ENCODE peak calls at places on chromosome 1, in seven cellular contexts. One of them, this sample, is unnamed.
A peak's percentile ranks its signal among the peaks of the same experiment; 100 is the strongest.

GRCh38 chr1:60972841-60973364 is 109.5 kb upstream of the NFIA start:
- DNase-seq in right atrium auricular region: no peak
- DNase-seq in HL-60: no peak
- DNase-seq in left ventricle myocardium inferior: no peak
- DNase-seq in progenitor cell of endocrine pancreas: no peak
- DNase-seq in MM.1S: no peak
- DNase-seq in AG04450: peak; percentile 32
- DNase-seq in this sample: no peak

GRCh38 chr1:204670152-204670927 is 15.2 kb downstream of the LRRN2 start:
- DNase-seq in right atrium auricular region: no peak
- DNase-seq in HL-60: no peak
- DNase-seq in left ventricle myocardium inferior: no peak
- DNase-seq in progenitor cell of endocrine pancreas: no peak
- DNase-seq in MM.1S: no peak
- DNase-seq in AG04450: no peak
- DNase-seq in this sample: no peak

GRCh38 chr1:200975458-200975857 is 48.1 kb downstream of the KIF21B start:
- DNase-seq in right atrium auricular region: no peak
- DNase-seq in HL-60: no peak
- DNase-seq in left ventricle myocardium inferior: no peak
- DNase-seq in progenitor cell of endocrine pancreas: no peak
- DNase-seq in MM.1S: no peak
- DNase-seq in AG04450: no peak
- DNase-seq in this sample: no peak

GRCh38 chr1:91712981-91713841 is 172.7 kb downstream of the TGFBR3 start:
- DNase-seq in right atrium auricular region: peak; percentile 88
- DNase-seq in HL-60: no peak
- DNase-seq in left ventricle myocardium inferior: peak; percentile 69
- DNase-seq in progenitor cell of endocrine pancreas: no peak
- DNase-seq in MM.1S: no peak
- DNase-seq in AG04450: no peak
- DNase-seq in this sample: peak; percentile 39

GRCh38 chr1:193265716-193266115 is 79.3 kb upstream of the B3GALT2 start:
- DNase-seq in right atrium auricular region: no peak
- DNase-seq in HL-60: no peak
- DNase-seq in left ventricle myocardium inferior: no peak
- DNase-seq in progenitor cell of endocrine pancreas: no peak
- DNase-seq in MM.1S: peak; percentile 23
- DNase-seq in AG04450: no peak
- DNase-seq in this sample: no peak

GRCh38 chr1:44521378-44522080 is 116.5 kb downstream of the RNF220 start:
- DNase-seq in right atrium auricular region: no peak
- DNase-seq in HL-60: no peak
- DNase-seq in left ventricle myocardium inferior: no peak
- DNase-seq in progenitor cell of endocrine pancreas: no peak
- DNase-seq in MM.1S: no peak
- DNase-seq in AG04450: no peak
- DNase-seq in this sample: no peak

GRCh38 chr1:31760422-31760900 is 3.7 kb downstream of the ADGRB2 start:
- DNase-seq in right atrium auricular region: no peak
- DNase-seq in HL-60: no peak
- DNase-seq in left ventricle myocardium inferior: no peak
- DNase-seq in progenitor cell of endocrine pancreas: no peak
- DNase-seq in MM.1S: no peak
- DNase-seq in AG04450: no peak
- DNase-seq in this sample: no peak

GRCh38 chr1:39205102-39205780 is 746 bp downstream of the MACF1 start:
- DNase-seq in right atrium auricular region: peak; percentile 68
- DNase-seq in HL-60: peak; percentile 60
- DNase-seq in left ventricle myocardium inferior: peak; percentile 37
- DNase-seq in progenitor cell of endocrine pancreas: no peak
- DNase-seq in MM.1S: peak; percentile 83
- DNase-seq in AG04450: no peak
- DNase-seq in this sample: peak; percentile 40

GRCh38 chr1:17239420-17239819 is 9.5 kb upstream of the PADI3 start:
- DNase-seq in right atrium auricular region: no peak
- DNase-seq in HL-60: peak; percentile 77
- DNase-seq in left ventricle myocardium inferior: no peak
- DNase-seq in progenitor cell of endocrine pancreas: peak; percentile 27
- DNase-seq in MM.1S: peak; percentile 46
- DNase-seq in AG04450: peak; percentile 90
- DNase-seq in this sample: peak; percentile 58

GRCh38 chr1:156748670-156749428 is 2.6 kb downstream of the HDGF start:
- DNase-seq in right atrium auricular region: peak; percentile 83
- DNase-seq in HL-60: peak; percentile 85
- DNase-seq in left ventricle myocardium inferior: peak; percentile 55
- DNase-seq in progenitor cell of endocrine pancreas: no peak
- DNase-seq in MM.1S: no peak
- DNase-seq in AG04450: no peak
- DNase-seq in this sample: no peak

GRCh38 chr1:33876970-33877680 is 13.2 kb downstream of the HMGB4 start:
- DNase-seq in right atrium auricular region: peak; percentile 68
- DNase-seq in HL-60: no peak
- DNase-seq in left ventricle myocardium inferior: peak; percentile 28
- DNase-seq in progenitor cell of endocrine pancreas: no peak
- DNase-seq in MM.1S: no peak
- DNase-seq in AG04450: peak; percentile 68
- DNase-seq in this sample: no peak

GRCh38 chr1:17289756-17290155 is 18.2 kb upstream of the PADI4 start:
- DNase-seq in right atrium auricular region: no peak
- DNase-seq in HL-60: no peak
- DNase-seq in left ventricle myocardium inferior: no peak
- DNase-seq in progenitor cell of endocrine pancreas: no peak
- DNase-seq in MM.1S: no peak
- DNase-seq in AG04450: no peak
- DNase-seq in this sample: no peak

GRCh38 chr1:182169203-182169602 is 107.7 kb upstream of the ZNF648 start:
- DNase-seq in right atrium auricular region: no peak
- DNase-seq in HL-60: peak; percentile 45
- DNase-seq in left ventricle myocardium inferior: no peak
- DNase-seq in progenitor cell of endocrine pancreas: no peak
- DNase-seq in MM.1S: no peak
- DNase-seq in AG04450: no peak
- DNase-seq in this sample: no peak

GRCh38 chr1:15836772-15837669 is 10.5 kb upstream of the SPEN start:
- DNase-seq in right atrium auricular region: no peak
- DNase-seq in HL-60: peak; percentile 68
- DNase-seq in left ventricle myocardium inferior: peak; percentile 54
- DNase-seq in progenitor cell of endocrine pancreas: no peak
- DNase-seq in MM.1S: no peak
- DNase-seq in AG04450: no peak
- DNase-seq in this sample: peak; percentile 82

GRCh38 chr1:184665329-184665728 is 89.3 kb downstream of the EDEM3 start:
- DNase-seq in right atrium auricular region: no peak
- DNase-seq in HL-60: no peak
- DNase-seq in left ventricle myocardium inferior: no peak
- DNase-seq in progenitor cell of endocrine pancreas: no peak
- DNase-seq in MM.1S: no peak
- DNase-seq in AG04450: no peak
- DNase-seq in this sample: no peak

GRCh38 chr1:79005945-79006344 is 585 bp downstream of the ADGRL4 start:
- DNase-seq in right atrium auricular region: no peak
- DNase-seq in HL-60: no peak
- DNase-seq in left ventricle myocardium inferior: no peak
- DNase-seq in progenitor cell of endocrine pancreas: no peak
- DNase-seq in MM.1S: no peak
- DNase-seq in AG04450: no peak
- DNase-seq in this sample: no peak

GRCh38 chr1:94856868-94857267 is 36.7 kb downstream of the SLC44A3 start:
- DNase-seq in right atrium auricular region: no peak
- DNase-seq in HL-60: no peak
- DNase-seq in left ventricle myocardium inferior: no peak
- DNase-seq in progenitor cell of endocrine pancreas: no peak
- DNase-seq in MM.1S: no peak
- DNase-seq in AG04450: no peak
- DNase-seq in this sample: no peak

GRCh38 chr1:162404550-162405160 is 7.3 kb downstream of the SH2D1B start:
- DNase-seq in right atrium auricular region: no peak
- DNase-seq in HL-60: no peak
- DNase-seq in left ventricle myocardium inferior: no peak
- DNase-seq in progenitor cell of endocrine pancreas: no peak
- DNase-seq in MM.1S: no peak
- DNase-seq in AG04450: peak; percentile 21
- DNase-seq in this sample: no peak

GRCh38 chr1:186574951-186575747 is 105.1 kb downstream of the PTGS2 start:
- DNase-seq in right atrium auricular region: no peak
- DNase-seq in HL-60: no peak
- DNase-seq in left ventricle myocardium inferior: no peak
- DNase-seq in progenitor cell of endocrine pancreas: no peak
- DNase-seq in MM.1S: no peak
- DNase-seq in AG04450: no peak
- DNase-seq in this sample: no peak

GRCh38 chr1:154519661-154520060 is 17.4 kb upstream of the SHE start:
- DNase-seq in right atrium auricular region: no peak
- DNase-seq in HL-60: no peak
- DNase-seq in left ventricle myocardium inferior: peak; percentile 20
- DNase-seq in progenitor cell of endocrine pancreas: no peak
- DNase-seq in MM.1S: no peak
- DNase-seq in AG04450: no peak
- DNase-seq in this sample: no peak

DNA sequence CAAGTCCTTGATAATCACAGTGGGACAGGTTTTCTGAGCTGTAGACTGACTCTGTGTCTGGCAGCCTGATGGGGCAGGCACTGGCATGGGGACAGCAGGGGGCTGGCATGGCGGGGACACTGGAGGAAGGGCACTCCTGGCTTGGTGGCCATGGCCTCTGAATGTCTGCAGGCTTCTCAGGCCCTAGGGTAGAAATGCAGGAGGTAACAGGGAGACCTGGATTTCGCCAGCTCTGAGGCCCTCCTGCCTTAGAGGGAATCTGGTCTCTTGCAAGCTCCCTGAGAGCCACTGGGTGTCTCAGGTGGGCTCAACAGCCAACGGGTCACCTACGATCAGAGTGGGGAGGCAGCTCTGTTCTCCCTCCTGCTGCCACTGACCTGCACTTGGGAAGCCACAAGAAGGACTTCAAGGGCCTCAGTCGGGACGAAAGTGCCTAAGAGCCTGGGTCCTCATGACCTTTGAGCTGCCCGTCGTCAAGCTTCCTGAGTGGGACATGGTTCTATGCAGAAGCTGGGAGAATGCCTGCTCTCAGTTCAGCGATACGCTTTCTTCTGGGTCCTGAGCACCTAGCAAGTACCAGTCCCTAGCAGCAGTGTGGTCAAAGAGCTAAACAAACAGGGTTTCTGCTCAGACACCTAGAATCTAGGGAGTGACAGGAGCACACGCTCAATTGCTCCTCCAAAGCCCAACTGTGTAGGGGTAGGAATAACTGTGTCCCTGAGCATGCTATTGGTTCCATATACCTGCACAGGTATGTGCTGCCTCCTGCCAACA is 569.0 kb downstream of the PTPRU start:
- DNase-seq in right atrium auricular region: peak; percentile 28
- DNase-seq in HL-60: no peak
- DNase-seq in left ventricle myocardium inferior: no peak
- DNase-seq in progenitor cell of endocrine pancreas: no peak
- DNase-seq in MM.1S: no peak
- DNase-seq in AG04450: no peak
- DNase-seq in this sample: no peak
- TF ChIP-seq CTCF in right atrium auricular region: no peak
- TF ChIP-seq CTCF in HL-60: no peak
- TF ChIP-seq CTCF in left ventricle myocardium inferior: no peak
- TF ChIP-seq CTCF in progenitor cell of endocrine pancreas: peak; percentile 15
- TF ChIP-seq CTCF in MM.1S: no peak
- TF ChIP-seq CTCF in AG04450: no peak
- TF ChIP-seq CTCF in this sample: no peak

DNA sequence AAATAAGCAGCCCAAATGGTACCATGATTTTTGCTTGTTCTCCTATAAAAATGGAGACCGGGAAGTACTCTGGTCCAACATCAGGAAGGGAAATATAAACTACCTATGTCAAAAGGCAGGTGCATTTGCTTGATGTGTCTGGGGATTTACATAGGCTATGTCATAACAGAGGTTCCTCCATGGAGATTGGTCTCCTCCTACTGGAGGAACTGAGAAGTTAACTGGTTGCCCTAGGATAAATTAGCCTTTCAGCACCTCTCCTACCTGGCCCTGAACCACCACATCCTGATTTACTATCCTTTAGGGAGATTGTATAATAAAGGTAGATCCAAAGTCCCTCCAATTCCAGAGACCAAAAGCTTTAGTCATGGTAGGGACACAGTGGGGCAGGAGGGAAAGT is 1109.3 kb upstream of the B3GALT2 start:
- DNase-seq in right atrium auricular region: no peak
- DNase-seq in HL-60: no peak
- DNase-seq in left ventricle myocardium inferior: no peak
- DNase-seq in progenitor cell of endocrine pancreas: no peak
- DNase-seq in MM.1S: peak; percentile 87
- DNase-seq in AG04450: no peak
- DNase-seq in this sample: peak; percentile 24
- TF ChIP-seq CTCF in right atrium auricular region: peak; percentile 71
- TF ChIP-seq CTCF in HL-60: peak; percentile 53
- TF ChIP-seq CTCF in left ventricle myocardium inferior: peak; percentile 68
- TF ChIP-seq CTCF in progenitor cell of endocrine pancreas: peak; percentile 71
- TF ChIP-seq CTCF in MM.1S: peak; percentile 97
- TF ChIP-seq CTCF in AG04450: peak; percentile 68
- TF ChIP-seq CTCF in this sample: peak; percentile 36

DNA sequence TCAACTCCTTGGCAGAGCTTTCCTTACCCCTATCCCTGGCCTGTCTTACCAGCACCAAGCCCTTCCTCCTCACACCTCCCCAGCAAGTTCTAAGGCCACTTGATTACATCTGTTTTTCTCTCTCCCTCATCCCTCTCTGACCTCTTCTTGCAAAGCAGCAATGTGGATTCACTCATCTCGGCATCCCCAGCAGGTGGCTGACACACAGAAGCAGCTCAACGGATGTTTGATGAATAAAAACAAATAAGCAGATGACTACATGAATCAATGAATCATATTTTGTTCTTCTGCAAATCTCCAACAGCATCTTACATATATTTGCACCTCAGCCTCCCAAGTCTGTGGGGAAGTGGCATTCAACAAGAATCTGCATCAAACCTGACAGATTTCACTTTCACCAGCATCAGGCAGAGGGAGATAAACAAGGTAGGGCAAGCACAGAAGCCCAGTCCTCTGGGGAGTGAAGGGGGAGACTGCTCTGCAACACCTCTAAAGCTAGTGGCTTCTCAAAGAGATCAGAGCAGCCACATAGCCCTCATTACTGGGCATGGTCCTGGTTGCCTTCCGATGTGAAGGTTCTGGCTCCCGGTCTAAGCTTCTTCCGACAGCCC is 34.0 kb downstream of the CAPN8 start:
- DNase-seq in right atrium auricular region: no peak
- DNase-seq in HL-60: no peak
- DNase-seq in left ventricle myocardium inferior: no peak
- DNase-seq in progenitor cell of endocrine pancreas: no peak
- DNase-seq in MM.1S: no peak
- DNase-seq in AG04450: no peak
- DNase-seq in this sample: no peak
- TF ChIP-seq CTCF in right atrium auricular region: no peak
- TF ChIP-seq CTCF in HL-60: no peak
- TF ChIP-seq CTCF in left ventricle myocardium inferior: no peak
- TF ChIP-seq CTCF in progenitor cell of endocrine pancreas: no peak
- TF ChIP-seq CTCF in MM.1S: no peak
- TF ChIP-seq CTCF in AG04450: no peak
- TF ChIP-seq CTCF in this sample: no peak

GRCh38 chr1:223066415-223066814 is 76.6 kb downstream of the TLR5 start:
- DNase-seq in right atrium auricular region: no peak
- DNase-seq in HL-60: no peak
- DNase-seq in left ventricle myocardium inferior: no peak
- DNase-seq in progenitor cell of endocrine pancreas: no peak
- DNase-seq in MM.1S: no peak
- DNase-seq in AG04450: no peak
- DNase-seq in this sample: no peak
- TF ChIP-seq CTCF in right atrium auricular region: no peak
- TF ChIP-seq CTCF in HL-60: no peak
- TF ChIP-seq CTCF in left ventricle myocardium inferior: no peak
- TF ChIP-seq CTCF in progenitor cell of endocrine pancreas: no peak
- TF ChIP-seq CTCF in MM.1S: no peak
- TF ChIP-seq CTCF in AG04450: no peak
- TF ChIP-seq CTCF in this sample: no peak

This sample was measured in GM20000.